ENCODE peak calls at places on chromosomes 13 and 19, in four cellular contexts. J is K562, Z is HepG2, T is WTC11. G is an unnamed sample.

GRCh38 chr19:10001899-10002298 is 8.4 kb downstream of the COL5A3 start:
- DNase-seq in J (peak; percentile 54), Z (peak; percentile 63), T (peak; percentile 75), G (no peak)

GRCh38 chr13:95485045-95485517 is 67.4 kb upstream of the CLDN10 start:
- DNase-seq in J (peak; percentile 23), Z (peak; percentile 8), T (no peak), G (no peak)

GRCh38 chr13:50230365-50230978 is 215.2 kb downstream of the KCNRG start:
- DNase-seq in J (no peak), Z (peak; percentile 63), T (no peak), G (no peak)

GRCh38 chr13:44768233-44768632 is 192.1 kb upstream of the TSC22D1 start:
- DNase-seq in J (no peak), Z (no peak), T (no peak), G (peak; percentile 28)

GRCh38 chr13:106629068-106629712 is 61.3 kb upstream of the ARGLU1 start:
- DNase-seq in J (no peak), Z (no peak), T (no peak), G (no peak)

GRCh38 chr19:13234518-13234917 is 84.3 kb downstream of the IER2 start:
- DNase-seq in J (peak; percentile 92), Z (peak; percentile 42), T (peak; percentile 76), G (no peak)

GRCh38 chr13:90919153-90919552 is 428.3 kb upstream of the MIR17HG start:
- DNase-seq in J (no peak), Z (no peak), T (no peak), G (no peak)

GRCh38 chr19:42226886-42227285 is 6.8 kb downstream of the ZNF526 start:
- DNase-seq in J (no peak), Z (no peak), T (no peak), G (no peak)

GRCh38 chr13:42113478-42113877 is 65.0 kb downstream of the DGKH start:
- DNase-seq in J (no peak), Z (no peak), T (no peak), G (no peak)

GRCh38 chr13:102182170-102182569 is 219.7 kb downstream of the FGF14 start:
- DNase-seq in J (no peak), Z (no peak), T (no peak), G (no peak)

GRCh38 chr19:40280608-40281221 is 4.4 kb downstream of the AKT2 start:
- DNase-seq in J (no peak), Z (no peak), T (no peak), G (no peak)

GRCh38 chr13:26460652-26461051 is 96.8 kb upstream of the WASF3 start:
- DNase-seq in J (no peak), Z (no peak), T (no peak), G (no peak)

GRCh38 chr19:51277112-51277511 is 26.2 kb downstream of the SIGLECL1 start:
- DNase-seq in J (no peak), Z (no peak), T (no peak), G (no peak)

GRCh38 chr19:18155095-18156087 is 2.4 kb downstream of the PIK3R2 start:
- DNase-seq in J (no peak), Z (no peak), T (no peak), G (no peak)

GRCh38 chr19:44753619-44753931 is 5.1 kb downstream of the BCL3 start:
- DNase-seq in J (no peak), Z (no peak), T (no peak), G (no peak)

GRCh38 chr19:1386945-1387683 is 3.4 kb downstream of the NDUFS7 start:
- DNase-seq in J (no peak), Z (no peak), T (no peak), G (no peak)

GRCh38 chr13:35690546-35690945 is 214.1 kb upstream of the MAB21L1 start:
- DNase-seq in J (no peak), Z (no peak), T (no peak), G (no peak)

GRCh38 chr19:32901504-32902161 is 32.1 kb upstream of the SLC7A9 start:
- DNase-seq in J (no peak), Z (no peak), T (no peak), G (no peak)

GRCh38 chr19:50710612-50711011 is 9.0 kb downstream of the SHANK1 start:
- DNase-seq in J (no peak), Z (no peak), T (no peak), G (no peak)

GRCh38 chr13:81133066-81133465 is 792.1 kb upstream of the SPRY2 start:
- DNase-seq in J (no peak), Z (no peak), T (no peak), G (no peak)

GRCh38 chr13:42378383-42378780 is 106.4 kb downstream of the AKAP11 start:
- DNase-seq in J (no peak), Z (no peak), T (no peak), G (peak; percentile 89)

GRCh38 chr13:52798770-52799430 is 49.5 kb downstream of the PCDH8 start:
- DNase-seq in J (no peak), Z (no peak), T (no peak), G (no peak)
- TF ChIP-seq ESRRA in J (no peak), Z (no peak), T (no peak), G (no peak)

GRCh38 chr19:15431396-15432017 is 12.7 kb upstream of the AKAP8L start:
- DNase-seq in J (no peak), Z (no peak), T (no peak), G (no peak)
- TF ChIP-seq NR2C2 in J (no peak), Z (no peak), T (no peak), G (no peak)

GRCh38 chr19:48552406-48553322 is 692 bp downstream of the SULT2B1 start:
- DNase-seq in J (no peak), Z (no peak), T (no peak), G (no peak)

GRCh38 chr19:48551437-48552302 is at the start of gene SULT2B1:
- DNase-seq in J (no peak), Z (no peak), T (no peak), G (no peak)

GRCh38 chr19:48554385-48555091 is 2.6 kb downstream of the SULT2B1 start:
- DNase-seq in J (peak; percentile 13), Z (peak; percentile 67), T (peak; percentile 76), G (no peak)

GRCh38 chr19:48556163-48556562 is 4.2 kb downstream of the SULT2B1 start:
- DNase-seq in J (peak; percentile 12), Z (peak; percentile 75), T (no peak), G (no peak)

DNA sequence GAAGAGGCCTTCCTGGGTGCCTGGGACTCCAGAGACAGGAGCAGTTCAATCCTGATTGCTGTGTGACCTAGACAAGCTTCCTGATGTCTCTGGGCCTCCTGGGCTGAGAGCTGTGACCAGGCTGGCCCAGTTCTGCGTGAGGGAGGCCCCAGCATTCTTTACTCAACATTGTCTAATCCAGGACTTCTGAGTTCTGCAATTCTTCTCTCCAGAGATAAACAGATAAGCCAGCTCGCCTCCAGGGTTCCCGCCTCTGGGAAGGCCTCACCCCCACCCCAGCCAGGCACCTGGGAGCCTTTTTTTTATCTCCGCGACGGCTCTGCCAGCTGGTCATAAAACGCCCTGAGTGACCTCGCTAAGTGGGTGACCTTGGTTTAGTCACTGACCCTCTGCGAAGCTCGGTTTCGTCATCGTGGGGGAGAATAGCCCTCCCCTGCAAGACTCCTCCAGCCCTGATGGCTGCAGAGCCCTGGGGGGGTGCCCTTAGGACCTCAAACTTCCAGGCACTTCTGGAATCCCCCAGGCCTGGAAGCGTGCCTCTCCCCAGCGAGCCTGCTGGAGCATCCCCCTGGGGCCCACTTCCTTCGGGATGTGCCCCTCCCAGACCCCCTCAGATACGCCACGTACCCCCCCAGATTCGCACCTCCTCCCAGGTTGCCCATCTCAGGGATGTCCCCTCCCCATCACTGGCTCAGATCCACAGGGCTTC is 1.9 kb downstream of the SULT2B1 start:
- DNase-seq in J (peak; percentile 83), Z (peak; percentile 69), T (peak; percentile 51), G (no peak)
- TF ChIP-seq ESRRA in J (peak; percentile 100), Z (peak; percentile 83), T (no peak), G (no peak)

GRCh38 chr13:28529836-28530235 is 34.9 kb upstream of the FLT1 start:
- DNase-seq in J (no peak), Z (no peak), T (no peak), G (no peak)
- TF ChIP-seq NR2C2 in J (no peak), Z (no peak), T (no peak), G (no peak)

GRCh38 chr13:107665926-107666458 is 549.3 kb downstream of the LIG4 start:
- DNase-seq in J (no peak), Z (no peak), T (no peak), G (no peak)
- TF ChIP-seq ESRRA in J (no peak), Z (no peak), T (no peak), G (no peak)